ENCODE peak calls at places on chromosomes 12 and 14, in seven cellular contexts. N is GM12878, H is GM23338, S is K562, X is endothelial cell of umbilical vein, I is HCT116, T is H1. J is an unnamed sample.

GRCh38 chr12:95258803-95259202 is 41.2 kb downstream of the VEZT start:
- DNase-seq in N (no peak), H (no peak), S (no peak), X (peak), I (no peak), T (no peak), J (no peak)

GRCh38 chr14:71702799-71703198 is 229.4 kb upstream of the RGS6 start:
- DNase-seq in N (no peak), H (no peak), S (no peak), X (peak), I (no peak), T (no peak), J (no peak)

GRCh38 chr12:107760207-107760816 is 625 bp downstream of the PRDM4 start:
- DNase-seq in N (no peak), H (peak), S (no peak), X (peak), I (no peak), T (peak), J (no peak)

GRCh38 chr12:130948751-130949150 is 5.0 kb upstream of the ADGRD1 start:
- DNase-seq in N (no peak), H (no peak), S (no peak), X (no peak), I (no peak), T (no peak), J (no peak)

GRCh38 chr14:32813401-32813800 is 125.3 kb upstream of the NPAS3 start:
- DNase-seq in N (no peak), H (peak), S (no peak), X (peak), I (no peak), T (no peak), J (no peak)

GRCh38 chr14:39034481-39035296 is 68.3 kb downstream of the SEC23A start:
- DNase-seq in N (no peak), H (peak), S (no peak), X (peak), I (no peak), T (no peak), J (no peak)

GRCh38 chr12:47366203-47366978 is 286.6 kb upstream of the AMIGO2 start:
- DNase-seq in N (no peak), H (no peak), S (no peak), X (no peak), I (no peak), T (no peak), J (no peak)

GRCh38 chr14:23321572-23322547 is 603 bp downstream of the PABPN1 start:
- DNase-seq in N (no peak), H (peak), S (peak), X (peak), I (no peak), T (peak), J (no peak)

GRCh38 chr12:57176846-57177245 is 29.4 kb upstream of the LRP1-AS start:
- DNase-seq in N (no peak), H (no peak), S (no peak), X (no peak), I (no peak), T (no peak), J (no peak)

GRCh38 chr12:102896067-102896466 is 21.0 kb downstream of the PAH start:
- DNase-seq in N (no peak), H (peak), S (no peak), X (no peak), I (no peak), T (no peak), J (no peak)

GRCh38 chr14:33692762-33693161 is 258.1 kb downstream of the EGLN3 start:
- DNase-seq in N (no peak), H (no peak), S (no peak), X (peak), I (no peak), T (no peak), J (no peak)

GRCh38 chr12:33605776-33606175 is 166.2 kb upstream of the SYT10 start:
- DNase-seq in N (no peak), H (peak), S (peak), X (no peak), I (no peak), T (no peak), J (no peak)

GRCh38 chr14:31921251-31921650 is 155.9 kb upstream of the ARHGAP5 start:
- DNase-seq in N (no peak), H (no peak), S (no peak), X (no peak), I (no peak), T (no peak), J (peak)

GRCh38 chr12:104164635-104165034 is 26.6 kb upstream of the NFYB start:
- DNase-seq in N (no peak), H (peak), S (no peak), X (no peak), I (no peak), T (no peak), J (no peak)

GRCh38 chr12:100458191-100458590 is 15.5 kb upstream of the NR1H4 start:
- DNase-seq in N (no peak), H (no peak), S (no peak), X (no peak), I (no peak), T (no peak), J (no peak)

GRCh38 chr14:89445252-89445973 is 28.4 kb upstream of the FOXN3 start:
- DNase-seq in N (no peak), H (no peak), S (no peak), X (no peak), I (no peak), T (no peak), J (no peak)

GRCh38 chr12:44046732-44047417 is 211.0 kb downstream of the TMEM117 start:
- DNase-seq in N (no peak), H (no peak), S (no peak), X (no peak), I (no peak), T (no peak), J (no peak)

GRCh38 chr14:54935958-54936357 is 33.3 kb upstream of the GCH1 start:
- DNase-seq in N (no peak), H (no peak), S (no peak), X (no peak), I (no peak), T (no peak), J (no peak)

GRCh38 chr14:78425332-78425731 is 255.2 kb downstream of the NRXN3 start:
- DNase-seq in N (no peak), H (peak), S (no peak), X (no peak), I (no peak), T (no peak), J (no peak)

GRCh38 chr12:69007166-69007857 is 74.3 kb upstream of the CPM start:
- DNase-seq in N (no peak), H (peak), S (no peak), X (no peak), I (no peak), T (no peak), J (no peak)

GRCh38 chr12:11815397-11815796 is 165.9 kb downstream of the ETV6 start:
- DNase-seq in N (no peak), H (no peak), S (no peak), X (no peak), I (no peak), T (no peak), J (no peak)

GRCh38 chr12:92224685-92225331 is 79.2 kb upstream of the BTG1 start:
- DNase-seq in N (no peak), H (peak), S (peak), X (peak), I (no peak), T (peak), J (no peak)

GRCh38 chr12:116055895-116056607 is 221.4 kb downstream of the MED13L start:
- DNase-seq in N (no peak), H (no peak), S (no peak), X (no peak), I (no peak), T (no peak), J (no peak)

GRCh38 chr12:105031061-105031807 is 45.1 kb downstream of the NOPCHAP1 start:
- DNase-seq in N (peak), H (no peak), S (no peak), X (no peak), I (no peak), T (no peak), J (no peak)

GRCh38 chr14:88563845-88564244 is 1.0 kb downstream of the ZC3H14 start:
- DNase-seq in N (no peak), H (peak), S (no peak), X (no peak), I (no peak), T (no peak), J (no peak)

GRCh38 chr12:125533434-125534029 is 468.3 kb downstream of the AACS start:
- DNase-seq in N (no peak), H (peak), S (peak), X (no peak), I (no peak), T (peak), J (no peak)

GRCh38 chr14:74684444-74684843 is 28.4 kb downstream of the AREL1 start:
- DNase-seq in N (peak), H (no peak), S (no peak), X (no peak), I (no peak), T (no peak), J (no peak)

GRCh38 chr12:13194462-13195110 is 1.9 kb upstream of the EMP1 start:
- DNase-seq in N (no peak), H (no peak), S (no peak), X (no peak), I (no peak), T (no peak), J (no peak)

GRCh38 chr12:92605621-92606170 is 97.1 kb upstream of the PLEKHG7 start:
- DNase-seq in N (no peak), H (no peak), S (no peak), X (no peak), I (no peak), T (no peak), J (no peak)

GRCh38 chr12:49895773-49896172 is 7.9 kb downstream of the FAIM2 start:
- DNase-seq in N (no peak), H (peak), S (no peak), X (no peak), I (no peak), T (no peak), J (no peak)

GRCh38 chr12:50188875-50189575 is 21.9 kb upstream of the CERS5 start:
- DNase-seq in N (no peak), H (no peak), S (no peak), X (no peak), I (no peak), T (no peak), J (no peak)

GRCh38 chr14:99125616-99126431 is 146.2 kb downstream of the BCL11B start:
- DNase-seq in N (no peak), H (no peak), S (no peak), X (no peak), I (no peak), T (peak), J (no peak)

GRCh38 chr12:28104893-28105864 is 85.1 kb upstream of the CCDC91 start:
- DNase-seq in N (no peak), H (no peak), S (no peak), X (no peak), I (no peak), T (no peak), J (no peak)

GRCh38 chr12:123142948-123143752 is 7.7 kb downstream of the PITPNM2 start:
- DNase-seq in N (no peak), H (peak), S (peak), X (no peak), I (peak), T (no peak), J (no peak)

GRCh38 chr14:104685216-104685997 is 4.0 kb upstream of the INF2 start:
- DNase-seq in N (no peak), H (no peak), S (no peak), X (no peak), I (no peak), T (peak), J (no peak)

GRCh38 chr12:112979281-112979680 is 962 bp downstream of the OAS2 start:
- DNase-seq in N (peak), H (no peak), S (no peak), X (no peak), I (no peak), T (no peak), J (no peak)

GRCh38 chr14:90820958-90821357 is 4.7 kb upstream of the TTC7B start:
- DNase-seq in N (no peak), H (no peak), S (no peak), X (no peak), I (no peak), T (no peak), J (no peak)

GRCh38 chr14:104383931-104384775 is 195.4 kb upstream of the C14orf180 start:
- DNase-seq in N (no peak), H (no peak), S (no peak), X (no peak), I (no peak), T (no peak), J (no peak)

GRCh38 chr14:43677581-43677980 is 829.5 kb downstream of the FSCB start:
- DNase-seq in N (no peak), H (no peak), S (no peak), X (no peak), I (no peak), T (no peak), J (no peak)

GRCh38 chr12:51887476-51888315 is at the start of gene ANKRD33:
- DNase-seq in N (no peak), H (peak), S (peak), X (peak), I (no peak), T (peak), J (no peak)

GRCh38 chr12:51884676-51885229 is 3.1 kb upstream of the ANKRD33 start:
- DNase-seq in N (no peak), H (no peak), S (peak), X (peak), I (peak), T (no peak), J (no peak)

GRCh38 chr12:51888316-51889215 is 663 bp downstream of the ANKRD33 start:
- DNase-seq in N (no peak), H (no peak), S (no peak), X (no peak), I (no peak), T (no peak), J (no peak)

GRCh38 chr12:51883998-51884675 is 3.8 kb upstream of the ANKRD33 start:
- DNase-seq in N (no peak), H (no peak), S (peak), X (no peak), I (no peak), T (no peak), J (no peak)

GRCh38 chr12:51886021-51886710 is 1.7 kb upstream of the ANKRD33 start:
- DNase-seq in N (no peak), H (peak), S (no peak), X (peak), I (no peak), T (no peak), J (no peak)
- H3K4me3 ChIP-seq in N (no peak), H (no peak), S (no peak), X (peak), I (no peak), T (no peak), J (peak)

GRCh38 chr12:46259713-46260112 is 9.1 kb downstream of the SLC38A1 start:
- DNase-seq in N (no peak), H (no peak), S (no peak), X (no peak), I (no peak), T (no peak), J (no peak)
- TF ChIP-seq EZH2 in N (no peak), H (no peak), S (no peak), X (no peak), I (no peak), T (no peak), J (no peak)

DNA sequence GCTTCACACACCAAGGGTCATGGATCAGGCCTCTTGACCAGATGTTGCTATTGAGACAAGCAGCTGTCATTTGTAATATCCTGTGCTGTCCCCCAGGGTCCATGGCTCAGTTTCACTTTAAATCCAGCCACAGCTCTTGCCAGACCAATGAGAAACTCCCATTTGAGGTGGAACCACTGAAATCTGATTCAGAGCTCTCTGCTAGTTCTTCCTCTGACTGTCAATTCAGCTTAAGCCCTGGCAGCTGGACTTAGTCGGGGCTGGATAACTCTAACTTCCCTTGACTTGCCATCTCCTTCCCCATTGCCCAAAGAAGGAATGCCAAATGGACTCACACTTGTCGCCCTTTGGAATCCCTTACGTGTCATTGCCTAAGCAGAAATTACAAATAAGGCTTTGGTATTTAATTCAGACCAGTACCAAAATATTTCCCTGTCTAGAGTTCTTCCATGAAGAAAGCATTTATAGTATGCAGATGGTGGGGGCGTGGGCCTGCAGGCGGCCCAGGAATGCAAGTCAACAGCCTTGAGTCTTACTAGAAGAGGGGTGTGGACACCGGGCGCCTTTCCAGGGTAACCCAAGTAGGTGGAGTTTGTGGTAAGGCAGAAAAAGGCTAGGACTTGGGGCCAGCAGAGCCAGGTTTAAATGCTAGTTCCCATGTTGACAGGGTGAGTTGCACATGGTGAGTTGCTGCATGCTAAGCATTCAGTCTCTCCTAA is 96.9 kb upstream of the TMPO start:
- DNase-seq in N (no peak), H (peak), S (peak), X (peak), I (no peak), T (no peak), J (no peak)
- TF ChIP-seq POLR2AphosphoS5 in N (no peak), H (no peak), S (no peak), X (no peak), I (no peak), T (no peak), J (no peak)

GRCh38 chr14:94938016-94938415 is 168.1 kb upstream of the GSC start:
- DNase-seq in N (no peak), H (no peak), S (no peak), X (no peak), I (no peak), T (no peak), J (no peak)

GRCh38 chr14:94933411-94933964 is 163.6 kb upstream of the GSC start:
- DNase-seq in N (no peak), H (no peak), S (no peak), X (no peak), I (no peak), T (no peak), J (no peak)

GRCh38 chr14:94936411-94936892 is 166.5 kb upstream of the GSC start:
- DNase-seq in N (no peak), H (peak), S (no peak), X (no peak), I (no peak), T (no peak), J (no peak)

GRCh38 chr14:94935901-94936300 is 166.0 kb upstream of the GSC start:
- DNase-seq in N (no peak), H (no peak), S (no peak), X (no peak), I (no peak), T (no peak), J (no peak)

DNA sequence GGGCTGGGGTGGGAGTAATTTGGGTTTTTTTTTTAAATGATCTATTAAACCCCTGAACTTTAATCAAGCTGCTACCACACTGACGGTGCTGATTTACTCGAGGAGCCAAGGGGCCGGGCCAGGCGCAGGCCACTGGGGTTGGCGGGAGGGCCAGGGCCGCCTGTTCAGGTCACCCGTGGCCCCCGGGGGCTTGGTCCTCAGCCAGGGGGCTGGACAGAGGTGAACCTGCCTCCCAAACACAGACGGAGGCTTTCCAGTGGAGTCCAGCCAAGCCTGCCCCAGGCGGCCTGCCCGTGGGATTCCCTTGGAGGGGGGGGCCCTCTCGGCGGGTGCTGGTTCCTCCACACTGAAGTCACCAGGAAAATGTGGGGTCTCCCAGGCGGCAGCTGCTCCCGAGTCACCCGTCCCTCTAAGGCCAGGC is 167.0 kb upstream of the GSC start:
- DNase-seq in N (no peak), H (no peak), S (no peak), X (no peak), I (no peak), T (no peak), J (no peak)
- H3K4me3 ChIP-seq in N (no peak), H (no peak), S (no peak), X (no peak), I (no peak), T (no peak), J (peak)

GRCh38 chr14:92520102-92520651 is 6.6 kb downstream of the RIN3 start:
- DNase-seq in N (no peak), H (no peak), S (no peak), X (no peak), I (no peak), T (no peak), J (no peak)
- TF ChIP-seq EZH2 in N (no peak), H (no peak), S (no peak), X (no peak), I (no peak), T (no peak), J (no peak)

GRCh38 chr14:102473559-102473958 is 36.0 kb downstream of the ANKRD9 start:
- DNase-seq in N (no peak), H (no peak), S (no peak), X (no peak), I (no peak), T (no peak), J (no peak)

GRCh38 chr14:102479107-102479506 is 30.5 kb downstream of the ANKRD9 start:
- DNase-seq in N (no peak), H (no peak), S (no peak), X (no peak), I (no peak), T (no peak), J (no peak)

GRCh38 chr14:102472815-102473158 is 36.8 kb downstream of the ANKRD9 start:
- DNase-seq in N (no peak), H (no peak), S (no peak), X (no peak), I (no peak), T (no peak), J (no peak)

GRCh38 chr14:102471921-102472814 is 37.4 kb downstream of the ANKRD9 start:
- DNase-seq in N (no peak), H (no peak), S (no peak), X (no peak), I (no peak), T (no peak), J (no peak)

DNA sequence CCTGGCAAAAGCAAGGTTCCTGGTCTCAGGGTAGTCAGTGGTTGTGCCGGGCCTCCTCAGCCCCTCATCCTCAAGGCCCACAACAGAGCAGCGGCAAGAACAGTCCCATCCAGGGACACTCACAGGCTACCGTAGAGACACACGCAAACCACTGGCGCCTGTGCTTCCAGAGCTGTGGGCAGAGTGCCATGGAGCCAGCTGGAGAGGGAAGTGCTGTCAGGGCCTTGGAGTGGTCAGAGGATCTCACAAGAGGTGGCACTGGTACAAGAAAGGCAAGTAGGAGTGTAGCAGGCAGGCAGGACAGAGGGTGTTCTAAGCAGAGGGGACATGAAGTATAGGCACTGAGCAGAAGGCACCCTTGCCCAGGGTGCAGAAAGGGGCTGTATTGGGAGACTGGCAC is 34.6 kb downstream of the ANKRD9 start:
- DNase-seq in N (no peak), H (no peak), S (no peak), X (no peak), I (no peak), T (no peak), J (no peak)
- TF ChIP-seq POLR2AphosphoS5 in N (no peak), H (no peak), S (no peak), X (no peak), I (no peak), T (no peak), J (no peak)

J was measured in SK-N-MC.